ENCODE peak calls at places on chromosomes 13 and 19, in five cellular contexts. One of them, this sample, is unnamed.

GRCh38 chr19:13007292-13008045 is 12.2 kb downstream of the NFIX start:
- DNase-seq in neural progenitor cell: no peak
- DNase-seq in NCI-H1417: no peak
- DNase-seq in lower leg skin: peak; percentile 96
- DNase-seq in GM04504: no peak
- DNase-seq in this sample: no peak

GRCh38 chr13:52868190-52868589 is 19.8 kb upstream of the PCDH8 start:
- DNase-seq in lower leg skin: no peak
- DNase-seq in GM04504: no peak
- DNase-seq in NCI-H1417: no peak
- DNase-seq in neural progenitor cell: no peak
- DNase-seq in this sample: no peak

GRCh38 chr19:30362156-30362754 is 9.9 kb upstream of the ZNF536 start:
- DNase-seq in NCI-H1417: no peak
- DNase-seq in GM04504: peak; percentile 48
- DNase-seq in lower leg skin: peak; percentile 49
- DNase-seq in neural progenitor cell: no peak
- DNase-seq in this sample: no peak

GRCh38 chr19:17868669-17869068 is 3.1 kb upstream of the SLC5A5 start:
- DNase-seq in lower leg skin: no peak
- DNase-seq in GM04504: no peak
- DNase-seq in neural progenitor cell: no peak
- DNase-seq in NCI-H1417: no peak
- DNase-seq in this sample: no peak

GRCh38 chr13:49499889-49500660 is 4.3 kb downstream of the PHF11 start:
- DNase-seq in GM04504: peak; percentile 36
- DNase-seq in neural progenitor cell: no peak
- DNase-seq in NCI-H1417: no peak
- DNase-seq in lower leg skin: no peak
- DNase-seq in this sample: no peak

GRCh38 chr19:10402441-10403038 is 802 bp downstream of the CDC37 start:
- DNase-seq in GM04504: no peak
- DNase-seq in neural progenitor cell: peak; percentile 39
- DNase-seq in NCI-H1417: no peak
- DNase-seq in lower leg skin: no peak
- DNase-seq in this sample: peak; percentile 51

GRCh38 chr13:90443268-90443667 is 904.2 kb upstream of the MIR17HG start:
- DNase-seq in neural progenitor cell: no peak
- DNase-seq in NCI-H1417: no peak
- DNase-seq in lower leg skin: no peak
- DNase-seq in GM04504: no peak
- DNase-seq in this sample: no peak

GRCh38 chr13:114131581-114132418 is 623 bp downstream of the RASA3 start:
- DNase-seq in neural progenitor cell: peak; percentile 64
- DNase-seq in NCI-H1417: no peak
- DNase-seq in GM04504: no peak
- DNase-seq in lower leg skin: no peak
- DNase-seq in this sample: peak; percentile 36

GRCh38 chr13:94198666-94199065 is 280.8 kb downstream of the DCT start:
- DNase-seq in NCI-H1417: peak; percentile 62
- DNase-seq in lower leg skin: no peak
- DNase-seq in neural progenitor cell: no peak
- DNase-seq in GM04504: no peak
- DNase-seq in this sample: no peak

GRCh38 chr13:39815345-39816111 is 160.1 kb downstream of the COG6 start:
- DNase-seq in GM04504: no peak
- DNase-seq in NCI-H1417: no peak
- DNase-seq in lower leg skin: no peak
- DNase-seq in neural progenitor cell: no peak
- DNase-seq in this sample: no peak

GRCh38 chr19:10871711-10872550 is 578 bp downstream of the CARM1 start:
- DNase-seq in NCI-H1417: peak; percentile 70
- DNase-seq in neural progenitor cell: peak; percentile 74
- DNase-seq in lower leg skin: peak; percentile 91
- DNase-seq in GM04504: no peak
- DNase-seq in this sample: no peak

GRCh38 chr13:52361225-52361624 is 44.7 kb downstream of the THSD1 start:
- DNase-seq in GM04504: no peak
- DNase-seq in NCI-H1417: no peak
- DNase-seq in lower leg skin: no peak
- DNase-seq in neural progenitor cell: no peak
- DNase-seq in this sample: no peak

GRCh38 chr19:28736528-28736927 is 476.4 kb downstream of the UQCRFS1 start:
- DNase-seq in GM04504: no peak
- DNase-seq in NCI-H1417: no peak
- DNase-seq in neural progenitor cell: no peak
- DNase-seq in lower leg skin: no peak
- DNase-seq in this sample: no peak

GRCh38 chr19:19552811-19553210 is 14.7 kb downstream of the CILP2 start:
- DNase-seq in lower leg skin: no peak
- DNase-seq in neural progenitor cell: peak; percentile 65
- DNase-seq in GM04504: no peak
- DNase-seq in NCI-H1417: no peak
- DNase-seq in this sample: peak; percentile 31

GRCh38 chr19:51075998-51076397 is 6.7 kb downstream of the KLK14 start:
- DNase-seq in lower leg skin: no peak
- DNase-seq in NCI-H1417: no peak
- DNase-seq in GM04504: no peak
- DNase-seq in neural progenitor cell: no peak
- DNase-seq in this sample: no peak

GRCh38 chr19:39363909-39364457 is 21.8 kb downstream of the SAMD4B start:
- DNase-seq in GM04504: peak; percentile 53
- DNase-seq in neural progenitor cell: no peak
- DNase-seq in NCI-H1417: no peak
- DNase-seq in lower leg skin: no peak
- DNase-seq in this sample: no peak

GRCh38 chr13:70023506-70023905 is 84.1 kb upstream of the ATXN8OS start:
- DNase-seq in NCI-H1417: no peak
- DNase-seq in lower leg skin: no peak
- DNase-seq in neural progenitor cell: no peak
- DNase-seq in GM04504: no peak
- DNase-seq in this sample: no peak

GRCh38 chr19:49447485-49448431 is 3.9 kb downstream of the PIH1D1 start:
- DNase-seq in neural progenitor cell: peak; percentile 57
- DNase-seq in NCI-H1417: no peak
- DNase-seq in GM04504: no peak
- DNase-seq in lower leg skin: no peak
- DNase-seq in this sample: no peak

GRCh38 chr19:801030-801860 is 4.0 kb downstream of the PTBP1 start:
- DNase-seq in neural progenitor cell: no peak
- DNase-seq in lower leg skin: no peak
- DNase-seq in NCI-H1417: no peak
- DNase-seq in GM04504: no peak
- DNase-seq in this sample: no peak

GRCh38 chr13:66673401-66673800 is 556.7 kb downstream of the PCDH9 start:
- DNase-seq in lower leg skin: no peak
- DNase-seq in GM04504: peak; percentile 44
- DNase-seq in neural progenitor cell: no peak
- DNase-seq in NCI-H1417: no peak
- DNase-seq in this sample: peak; percentile 50

GRCh38 chr13:39892731-39893293 is 237.3 kb downstream of the COG6 start:
- DNase-seq in neural progenitor cell: no peak
- DNase-seq in lower leg skin: no peak
- DNase-seq in GM04504: no peak
- DNase-seq in NCI-H1417: no peak
- DNase-seq in this sample: no peak

GRCh38 chr13:32917504-32917903 is 98.7 kb upstream of the KL start:
- DNase-seq in GM04504: no peak
- DNase-seq in lower leg skin: no peak
- DNase-seq in NCI-H1417: no peak
- DNase-seq in neural progenitor cell: no peak
- DNase-seq in this sample: no peak

GRCh38 chr19:1389033-1389940 is 5.6 kb downstream of the NDUFS7 start:
- DNase-seq in NCI-H1417: no peak
- DNase-seq in lower leg skin: no peak
- DNase-seq in neural progenitor cell: no peak
- DNase-seq in GM04504: no peak
- DNase-seq in this sample: no peak

GRCh38 chr19:4379383-4380253 is 20.7 kb downstream of the SH3GL1 start:
- DNase-seq in NCI-H1417: no peak
- DNase-seq in GM04504: no peak
- DNase-seq in neural progenitor cell: no peak
- DNase-seq in lower leg skin: peak; percentile 89
- DNase-seq in this sample: no peak

GRCh38 chr19:40620161-40620485 is 19.0 kb downstream of the LTBP4 start:
- DNase-seq in NCI-H1417: no peak
- DNase-seq in lower leg skin: no peak
- DNase-seq in neural progenitor cell: no peak
- DNase-seq in GM04504: no peak
- DNase-seq in this sample: no peak

GRCh38 chr13:48731957-48732569 is 78.3 kb downstream of the CYSLTR2 start:
- DNase-seq in neural progenitor cell: peak; percentile 73
- DNase-seq in GM04504: no peak
- DNase-seq in NCI-H1417: no peak
- DNase-seq in lower leg skin: no peak
- DNase-seq in this sample: peak; percentile 44

GRCh38 chr13:26759156-26759906 is 1.3 kb downstream of the GPR12 start:
- DNase-seq in GM04504: no peak
- DNase-seq in neural progenitor cell: peak; percentile 31
- DNase-seq in lower leg skin: no peak
- DNase-seq in NCI-H1417: no peak
- DNase-seq in this sample: no peak